ENCODE peak calls at places on chromosome X, in seven cellular contexts. N, R, D, I, W, X and E are unnamed samples.
A peak's percentile ranks its signal among the peaks of the same experiment; 100 is the strongest.

GRCh38 chrX:65707153-65707552 is 39.7 kb downstream of the MSN start:
- DNase-seq in N (no peak), R (no peak), D (no peak), I (no peak), W (no peak), X (no peak), E (no peak)

GRCh38 chrX:46882266-46882665 is 30.0 kb upstream of the JADE3 start:
- DNase-seq in N (no peak), R (no peak), D (no peak), I (no peak), W (no peak), X (no peak), E (no peak)

GRCh38 chrX:150581093-150581775 is 12.8 kb downstream of the MTM1 start:
- DNase-seq in N (no peak), R (peak; percentile 41), D (peak; percentile 75), I (no peak), W (no peak), X (no peak), E (peak; percentile 55)

GRCh38 chrX:2264179-2265030 is 236.4 kb downstream of the DHRSX start:
- DNase-seq in N (no peak), R (no peak), D (no peak), I (no peak), W (no peak), X (no peak), E (no peak)

GRCh38 chrX:121389976-121390709 is 342.7 kb downstream of the GLUD2 start:
- DNase-seq in N (no peak), R (peak; percentile 1), D (peak; percentile 13), I (no peak), W (no peak), X (no peak), E (peak; percentile 22)

GRCh38 chrX:111098874-111099273 is 2.9 kb downstream of the PAK3 start:
- DNase-seq in N (peak; percentile 5), R (no peak), D (peak; percentile 1), I (peak; percentile 51), W (no peak), X (peak; percentile 52), E (peak; percentile 4)

GRCh38 chrX:106415276-106415895 is 196.4 kb upstream of the RADX start:
- DNase-seq in N (no peak), R (peak; percentile 20), D (peak; percentile 43), I (no peak), W (no peak), X (no peak), E (peak; percentile 4)

GRCh38 chrX:1902901-1903379 is 288.1 kb downstream of the ASMT start:
- DNase-seq in N (no peak), R (no peak), D (no peak), I (no peak), W (no peak), X (no peak), E (no peak)

GRCh38 chrX:68571292-68572256 is 72.7 kb downstream of the YIPF6 start:
- DNase-seq in N (no peak), R (peak; percentile 36), D (peak; percentile 84), I (no peak), W (no peak), X (no peak), E (peak; percentile 62)

GRCh38 chrX:119990409-119990994 is 47.0 kb upstream of the NKAP start:
- DNase-seq in N (no peak), R (no peak), D (no peak), I (no peak), W (no peak), X (no peak), E (no peak)

GRCh38 chrX:20320461-20321159 is 53.9 kb upstream of the RPS6KA3 start:
- DNase-seq in N (no peak), R (no peak), D (no peak), I (no peak), W (no peak), X (peak; percentile 45), E (peak; percentile 4)